ENCODE peak calls at places on chromosomes 5 and 9, in five cellular contexts. One of them, this sample, is unnamed.

GRCh38 chr5:142690641-142691040 is 4.8 kb upstream of the FGF1 start:
- DNase-seq in cardiac fibroblast: no peak
- DNase-seq in CD8-positive, alpha-beta T cell: no peak
- DNase-seq in naive thymus-derived CD4-positive, alpha-beta T cell: no peak
- DNase-seq in NCI-H1092 treated with DMSO at 0.1 percent for 48 hours: no peak
- DNase-seq in this sample: no peak

GRCh38 chr5:127076730-127077129 is 3.4 kb upstream of the C5orf63 start:
- DNase-seq in cardiac fibroblast: peak; percentile 47
- DNase-seq in naive thymus-derived CD4-positive, alpha-beta T cell: no peak
- DNase-seq in NCI-H1092 treated with DMSO at 0.1 percent for 48 hours: no peak
- DNase-seq in CD8-positive, alpha-beta T cell: no peak
- DNase-seq in this sample: no peak

GRCh38 chr5:150999704-151000452 is 20.5 kb upstream of the GPX3 start:
- DNase-seq in NCI-H1092 treated with DMSO at 0.1 percent for 48 hours: peak; percentile 61
- DNase-seq in cardiac fibroblast: peak; percentile 60
- DNase-seq in CD8-positive, alpha-beta T cell: no peak
- DNase-seq in naive thymus-derived CD4-positive, alpha-beta T cell: no peak
- DNase-seq in this sample: no peak

GRCh38 chr5:58838732-58839131 is 255.9 kb downstream of the RAB3C start:
- DNase-seq in cardiac fibroblast: no peak
- DNase-seq in CD8-positive, alpha-beta T cell: no peak
- DNase-seq in NCI-H1092 treated with DMSO at 0.1 percent for 48 hours: no peak
- DNase-seq in naive thymus-derived CD4-positive, alpha-beta T cell: no peak
- DNase-seq in this sample: no peak

GRCh38 chr5:104347119-104347708 is 784.6 kb upstream of the NUDT12 start:
- DNase-seq in NCI-H1092 treated with DMSO at 0.1 percent for 48 hours: peak; percentile 43
- DNase-seq in CD8-positive, alpha-beta T cell: no peak
- DNase-seq in cardiac fibroblast: peak; percentile 58
- DNase-seq in naive thymus-derived CD4-positive, alpha-beta T cell: no peak
- DNase-seq in this sample: no peak

GRCh38 chr9:99103909-99104458 is 929 bp upstream of the TGFBR1 start:
- DNase-seq in naive thymus-derived CD4-positive, alpha-beta T cell: no peak
- DNase-seq in NCI-H1092 treated with DMSO at 0.1 percent for 48 hours: no peak
- DNase-seq in CD8-positive, alpha-beta T cell: no peak
- DNase-seq in cardiac fibroblast: peak; percentile 45
- DNase-seq in this sample: no peak

GRCh38 chr9:134305533-134305932 is 20.7 kb upstream of the RXRA start:
- DNase-seq in cardiac fibroblast: no peak
- DNase-seq in naive thymus-derived CD4-positive, alpha-beta T cell: no peak
- DNase-seq in NCI-H1092 treated with DMSO at 0.1 percent for 48 hours: no peak
- DNase-seq in CD8-positive, alpha-beta T cell: no peak
- DNase-seq in this sample: no peak

GRCh38 chr5:172906436-172906835 is 52.8 kb upstream of the RPL26L1 start:
- DNase-seq in NCI-H1092 treated with DMSO at 0.1 percent for 48 hours: no peak
- DNase-seq in naive thymus-derived CD4-positive, alpha-beta T cell: no peak
- DNase-seq in cardiac fibroblast: peak; percentile 67
- DNase-seq in CD8-positive, alpha-beta T cell: no peak
- DNase-seq in this sample: no peak

GRCh38 chr9:125683486-125683885 is 23.5 kb downstream of the MAPKAP1 start:
- DNase-seq in CD8-positive, alpha-beta T cell: no peak
- DNase-seq in naive thymus-derived CD4-positive, alpha-beta T cell: no peak
- DNase-seq in cardiac fibroblast: peak; percentile 33
- DNase-seq in NCI-H1092 treated with DMSO at 0.1 percent for 48 hours: no peak
- DNase-seq in this sample: no peak

GRCh38 chr9:89171693-89172092 is 6.9 kb downstream of the SHC3 start:
- DNase-seq in cardiac fibroblast: no peak
- DNase-seq in CD8-positive, alpha-beta T cell: no peak
- DNase-seq in NCI-H1092 treated with DMSO at 0.1 percent for 48 hours: peak; percentile 27
- DNase-seq in naive thymus-derived CD4-positive, alpha-beta T cell: no peak
- DNase-seq in this sample: no peak

GRCh38 chr9:71763752-71764332 is 4.5 kb downstream of the CEMIP2 start:
- DNase-seq in cardiac fibroblast: peak; percentile 54
- DNase-seq in CD8-positive, alpha-beta T cell: no peak
- DNase-seq in NCI-H1092 treated with DMSO at 0.1 percent for 48 hours: no peak
- DNase-seq in naive thymus-derived CD4-positive, alpha-beta T cell: no peak
- DNase-seq in this sample: no peak

GRCh38 chr9:130053504-130054427 is at the start of gene GPR107:
- DNase-seq in CD8-positive, alpha-beta T cell: peak; percentile 65
- DNase-seq in naive thymus-derived CD4-positive, alpha-beta T cell: peak; percentile 73
- DNase-seq in NCI-H1092 treated with DMSO at 0.1 percent for 48 hours: peak; percentile 76
- DNase-seq in cardiac fibroblast: peak; percentile 77
- DNase-seq in this sample: peak; percentile 63

GRCh38 chr5:101782352-101783087 is 513.6 kb downstream of the SLCO4C1 start:
- DNase-seq in NCI-H1092 treated with DMSO at 0.1 percent for 48 hours: no peak
- DNase-seq in cardiac fibroblast: no peak
- DNase-seq in CD8-positive, alpha-beta T cell: no peak
- DNase-seq in naive thymus-derived CD4-positive, alpha-beta T cell: no peak
- DNase-seq in this sample: no peak

GRCh38 chr5:9947231-9947693 is 302.4 kb downstream of the ATPSCKMT start:
- DNase-seq in cardiac fibroblast: peak; percentile 88
- DNase-seq in CD8-positive, alpha-beta T cell: no peak
- DNase-seq in naive thymus-derived CD4-positive, alpha-beta T cell: no peak
- DNase-seq in NCI-H1092 treated with DMSO at 0.1 percent for 48 hours: no peak
- DNase-seq in this sample: no peak

GRCh38 chr5:17187401-17187800 is 30.0 kb upstream of the BASP1 start:
- DNase-seq in naive thymus-derived CD4-positive, alpha-beta T cell: no peak
- DNase-seq in CD8-positive, alpha-beta T cell: no peak
- DNase-seq in cardiac fibroblast: no peak
- DNase-seq in NCI-H1092 treated with DMSO at 0.1 percent for 48 hours: no peak
- DNase-seq in this sample: no peak

GRCh38 chr5:42840279-42840678 is 28.6 kb upstream of the SELENOP start:
- DNase-seq in NCI-H1092 treated with DMSO at 0.1 percent for 48 hours: no peak
- DNase-seq in CD8-positive, alpha-beta T cell: no peak
- DNase-seq in cardiac fibroblast: peak; percentile 97
- DNase-seq in naive thymus-derived CD4-positive, alpha-beta T cell: no peak
- DNase-seq in this sample: no peak

GRCh38 chr9:37146372-37146771 is 26.0 kb downstream of the ZCCHC7 start:
- DNase-seq in CD8-positive, alpha-beta T cell: no peak
- DNase-seq in cardiac fibroblast: peak; percentile 13
- DNase-seq in naive thymus-derived CD4-positive, alpha-beta T cell: peak; percentile 44
- DNase-seq in NCI-H1092 treated with DMSO at 0.1 percent for 48 hours: no peak
- DNase-seq in this sample: no peak

GRCh38 chr9:113368960-113369582 is 7.7 kb downstream of the HDHD3 start:
- DNase-seq in cardiac fibroblast: no peak
- DNase-seq in NCI-H1092 treated with DMSO at 0.1 percent for 48 hours: no peak
- DNase-seq in CD8-positive, alpha-beta T cell: no peak
- DNase-seq in naive thymus-derived CD4-positive, alpha-beta T cell: no peak
- DNase-seq in this sample: no peak

GRCh38 chr9:79989079-79989478 is 417.3 kb downstream of the TLE4 start:
- DNase-seq in cardiac fibroblast: no peak
- DNase-seq in CD8-positive, alpha-beta T cell: no peak
- DNase-seq in naive thymus-derived CD4-positive, alpha-beta T cell: no peak
- DNase-seq in NCI-H1092 treated with DMSO at 0.1 percent for 48 hours: no peak
- DNase-seq in this sample: no peak

GRCh38 chr5:33303696-33304095 is 137.1 kb upstream of the TARS1 start:
- DNase-seq in naive thymus-derived CD4-positive, alpha-beta T cell: no peak
- DNase-seq in NCI-H1092 treated with DMSO at 0.1 percent for 48 hours: no peak
- DNase-seq in CD8-positive, alpha-beta T cell: no peak
- DNase-seq in cardiac fibroblast: no peak
- DNase-seq in this sample: no peak

GRCh38 chr9:100724932-100725331 is 147.1 kb downstream of the CAVIN4 start:
- DNase-seq in NCI-H1092 treated with DMSO at 0.1 percent for 48 hours: peak; percentile 82
- DNase-seq in CD8-positive, alpha-beta T cell: no peak
- DNase-seq in naive thymus-derived CD4-positive, alpha-beta T cell: no peak
- DNase-seq in cardiac fibroblast: no peak
- DNase-seq in this sample: no peak

GRCh38 chr5:120354126-120354525 is 110.0 kb upstream of the PRR16 start:
- DNase-seq in naive thymus-derived CD4-positive, alpha-beta T cell: no peak
- DNase-seq in cardiac fibroblast: no peak
- DNase-seq in NCI-H1092 treated with DMSO at 0.1 percent for 48 hours: no peak
- DNase-seq in CD8-positive, alpha-beta T cell: no peak
- DNase-seq in this sample: no peak